ENCODE peak calls at places on chromosomes 2 and 18, in four cellular contexts. X, Y, Q and C are unnamed samples.

GRCh38 chr2:237278593-237278992 is 135.4 kb downstream of the COL6A3 start:
- DNase-seq in X (no peak), Y (no peak), Q (peak), C (no peak)

GRCh38 chr2:202037086-202037485 is 3.4 kb downstream of the FZD7 start:
- DNase-seq in X (no peak), Y (no peak), Q (no peak), C (no peak)

GRCh38 chr2:236583621-236584203 is 14.1 kb downstream of the ACKR3 start:
- DNase-seq in X (no peak), Y (no peak), Q (no peak), C (no peak)

GRCh38 chr18:5057348-5058012 is 139.6 kb downstream of the AKAIN1 start:
- DNase-seq in X (peak), Y (peak), Q (peak), C (peak)

GRCh38 chr2:176167398-176167797 is 10.3 kb downstream of the HOXD3 start:
- DNase-seq in X (no peak), Y (no peak), Q (no peak), C (no peak)

GRCh38 chr18:75211002-75211621 is 515 bp downstream of the TSHZ1 start:
- DNase-seq in X (no peak), Y (peak), Q (no peak), C (no peak)

GRCh38 chr2:72893594-72894319 is 6.5 kb downstream of the SPR start:
- DNase-seq in X (peak), Y (peak), Q (peak), C (peak)

GRCh38 chr2:24820598-24821432 is 27.6 kb downstream of the CENPO start:
- DNase-seq in X (no peak), Y (no peak), Q (peak), C (no peak)

GRCh38 chr2:236052926-236053846 is 115.0 kb downstream of the GBX2 start:
- DNase-seq in X (no peak), Y (no peak), Q (no peak), C (peak)

GRCh38 chr18:78980777-78981651 is 1.4 kb downstream of the SALL3 start:
- DNase-seq in X (no peak), Y (no peak), Q (no peak), C (no peak)

GRCh38 chr2:109409347-109410020 is 204.3 kb downstream of the SEPTIN10 start:
- DNase-seq in X (peak), Y (no peak), Q (no peak), C (no peak)

GRCh38 chr2:128306931-128307460 is 11.7 kb downstream of the HS6ST1 start:
- DNase-seq in X (no peak), Y (no peak), Q (no peak), C (peak)

GRCh38 chr2:96489261-96489660 is 15.9 kb downstream of the NEURL3 start:
- DNase-seq in X (no peak), Y (no peak), Q (no peak), C (no peak)

GRCh38 chr2:66428986-66429612 is 5.8 kb upstream of the MEIS1 start:
- DNase-seq in X (peak), Y (peak), Q (peak), C (no peak)

GRCh38 chr2:118815731-118816130 is 31.7 kb downstream of the EN1 start:
- DNase-seq in X (no peak), Y (no peak), Q (no peak), C (no peak)

GRCh38 chr2:112666764-112667122 is 21.0 kb downstream of the SLC20A1 start:
- DNase-seq in X (peak), Y (peak), Q (no peak), C (no peak)

GRCh38 chr18:50862401-50862800 is 16.5 kb upstream of the ME2 start:
- DNase-seq in X (no peak), Y (no peak), Q (no peak), C (no peak)

GRCh38 chr2:158635961-158636601 is 159.0 kb upstream of the DAPL1 start:
- DNase-seq in X (no peak), Y (no peak), Q (no peak), C (no peak)

GRCh38 chr2:157087373-157088005 is 170.0 kb upstream of the GALNT5 start:
- DNase-seq in X (no peak), Y (no peak), Q (no peak), C (no peak)

GRCh38 chr2:39494784-39495251 is 57.7 kb upstream of the MAP4K3 start:
- DNase-seq in X (peak), Y (no peak), Q (no peak), C (peak)

GRCh38 chr2:96402591-96402990 is 67.0 kb downstream of the NCAPH start:
- DNase-seq in X (no peak), Y (no peak), Q (no peak), C (no peak)

GRCh38 chr2:190791347-190791982 is 89.2 kb upstream of the GLS start:
- DNase-seq in X (peak), Y (no peak), Q (no peak), C (no peak)

GRCh38 chr2:21301871-21302433 is 178.2 kb downstream of the TDRD15 start:
- DNase-seq in X (no peak), Y (no peak), Q (no peak), C (no peak)

GRCh38 chr2:118431188-118431562 is 342.9 kb downstream of the INSIG2 start:
- DNase-seq in X (peak), Y (no peak), Q (no peak), C (no peak)

GRCh38 chr2:238895361-238895882 is 47.5 kb downstream of the TWIST2 start:
- DNase-seq in X (no peak), Y (no peak), Q (no peak), C (no peak)

GRCh38 chr2:67626076-67626475 is 228.9 kb downstream of the ETAA1 start:
- DNase-seq in X (no peak), Y (no peak), Q (no peak), C (no peak)

DNA sequence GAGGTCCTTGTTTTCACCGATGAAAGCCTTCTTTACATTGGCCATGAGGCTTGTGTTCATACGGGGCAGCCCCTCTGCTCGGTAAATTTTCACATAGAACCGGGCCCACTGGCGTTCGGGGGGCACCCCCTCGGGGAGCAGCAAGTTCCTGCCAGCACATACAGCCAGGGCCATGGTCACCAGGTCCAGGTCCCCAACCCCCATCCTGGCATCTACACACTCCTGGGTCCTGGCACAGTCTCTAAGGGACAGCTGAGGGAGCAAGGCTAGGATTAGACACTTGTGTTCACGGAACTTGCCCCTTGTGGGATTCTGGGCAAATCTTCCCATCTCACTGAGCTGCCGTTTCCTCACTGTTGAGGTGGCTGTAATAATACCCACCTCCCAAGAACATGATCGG is 5.6 kb upstream of the OTOF start:
- DNase-seq in X (no peak), Y (no peak), Q (no peak), C (no peak)
- TF ChIP-seq FOXJ3 in X (no peak), Y (no peak), Q (no peak), C (no peak)

DNA sequence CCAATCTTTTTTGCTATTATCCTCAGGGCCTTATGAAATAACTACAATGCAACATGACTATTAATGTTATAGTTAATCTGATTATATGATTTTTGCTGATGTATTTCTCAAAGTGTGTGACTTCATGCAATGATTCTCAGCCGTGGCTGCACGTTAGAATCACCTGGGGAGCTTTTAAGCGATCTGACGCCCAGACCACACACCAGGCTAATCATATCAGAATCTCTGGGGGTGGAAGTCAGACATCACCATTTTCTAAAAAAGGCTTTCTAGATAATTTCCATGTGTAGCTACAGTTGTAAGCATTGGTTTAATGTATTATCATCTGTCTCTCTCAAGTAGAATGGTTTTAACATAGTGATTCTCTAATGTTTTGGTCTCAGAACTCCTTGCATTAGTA is 5.5 kb upstream of the QPCT start:
- DNase-seq in X (no peak), Y (no peak), Q (no peak), C (no peak)
- TF ChIP-seq FOXJ3 in X (no peak), Y (no peak), Q (no peak), C (no peak)

GRCh38 chr2:216057688-216058193 is 23.9 kb downstream of the PECR start:
- DNase-seq in X (no peak), Y (no peak), Q (no peak), C (no peak)

GRCh38 chr2:216055661-216056060 is 25.9 kb downstream of the PECR start:
- DNase-seq in X (no peak), Y (no peak), Q (no peak), C (no peak)

GRCh38 chr2:216064014-216064630 is 17.5 kb downstream of the PECR start:
- DNase-seq in X (no peak), Y (no peak), Q (no peak), C (no peak)

GRCh38 chr2:216056739-216057138 is 24.9 kb downstream of the PECR start:
- DNase-seq in X (no peak), Y (no peak), Q (no peak), C (no peak)

DNA sequence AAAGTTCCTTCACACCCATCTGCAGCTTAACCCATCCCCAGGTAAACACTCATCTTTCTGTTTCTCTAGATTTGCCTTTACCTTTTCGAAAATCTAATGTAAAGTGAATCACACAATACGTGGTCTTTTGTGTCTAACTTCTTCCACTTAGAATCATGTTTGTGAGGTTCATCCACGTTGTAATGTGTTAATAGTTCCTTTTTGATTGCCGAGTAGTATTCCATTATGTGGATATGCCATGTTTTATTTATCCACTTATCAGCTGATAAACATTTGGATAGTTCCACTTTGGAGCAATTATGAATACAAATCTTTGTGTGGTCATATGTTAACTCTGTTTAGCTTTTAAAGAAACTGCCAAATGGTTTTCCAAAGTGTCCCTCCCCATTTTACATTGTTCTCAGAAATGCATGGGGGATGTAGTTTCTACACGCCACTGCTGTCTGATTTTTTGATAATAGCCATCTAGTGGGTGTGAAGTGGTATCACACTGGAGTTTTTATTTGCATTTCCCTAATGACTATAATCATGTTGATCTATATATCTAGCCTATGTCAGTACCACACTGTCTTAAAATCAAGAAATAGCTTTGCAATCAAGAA is 22.3 kb downstream of the PECR start:
- DNase-seq in X (no peak), Y (no peak), Q (no peak), C (no peak)
- TF ChIP-seq FOXJ3 in X (no peak), Y (no peak), Q (no peak), C (no peak)

GRCh38 chr18:10750386-10751035 is 224.7 kb downstream of the NAPG start:
- DNase-seq in X (no peak), Y (peak), Q (no peak), C (no peak)
- TF ChIP-seq FOXJ3 in X (no peak), Y (no peak), Q (no peak), C (no peak)

GRCh38 chr2:215403441-215404356 is 32.2 kb downstream of the FN1 start:
- DNase-seq in X (no peak), Y (no peak), Q (no peak), C (no peak)
- TF ChIP-seq FOXJ3 in X (no peak), Y (no peak), Q (no peak), C (no peak)

DNA sequence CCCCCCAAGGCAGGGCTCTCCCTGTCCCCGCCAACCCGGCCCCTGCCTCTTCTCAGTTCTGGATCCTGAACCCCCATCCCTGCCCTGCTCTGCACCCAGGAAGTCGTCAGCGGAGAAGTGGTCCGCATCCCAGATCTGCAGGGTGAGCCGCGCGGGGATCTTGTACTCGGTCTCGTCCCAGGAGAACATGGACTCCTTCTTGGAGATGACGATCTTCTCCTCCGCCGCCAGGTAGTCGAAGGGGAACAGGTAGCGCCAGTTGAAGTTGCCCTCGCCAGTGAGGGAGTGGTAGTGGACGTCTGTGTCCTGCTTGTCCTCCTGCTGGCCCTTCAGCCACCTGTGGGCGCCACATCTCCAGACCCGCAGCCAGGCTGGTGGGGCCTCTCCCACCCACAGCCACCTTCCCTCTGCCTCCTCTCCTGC is 16.3 kb downstream of the OTOF start:
- DNase-seq in X (no peak), Y (no peak), Q (no peak), C (no peak)
- TF ChIP-seq FOXJ3 in X (no peak), Y (no peak), Q (no peak), C (no peak)

GRCh38 chr2:10353931-10354330 is 51.2 kb downstream of the HPCAL1 start:
- DNase-seq in X (no peak), Y (no peak), Q (no peak), C (no peak)

GRCh38 chr2:10350666-10351215 is 48.0 kb downstream of the HPCAL1 start:
- DNase-seq in X (no peak), Y (no peak), Q (no peak), C (no peak)

GRCh38 chr2:10354399-10354798 is 51.7 kb downstream of the HPCAL1 start:
- DNase-seq in X (no peak), Y (no peak), Q (no peak), C (no peak)

GRCh38 chr2:10352972-10353371 is 50.3 kb downstream of the HPCAL1 start:
- DNase-seq in X (no peak), Y (no peak), Q (no peak), C (no peak)

DNA sequence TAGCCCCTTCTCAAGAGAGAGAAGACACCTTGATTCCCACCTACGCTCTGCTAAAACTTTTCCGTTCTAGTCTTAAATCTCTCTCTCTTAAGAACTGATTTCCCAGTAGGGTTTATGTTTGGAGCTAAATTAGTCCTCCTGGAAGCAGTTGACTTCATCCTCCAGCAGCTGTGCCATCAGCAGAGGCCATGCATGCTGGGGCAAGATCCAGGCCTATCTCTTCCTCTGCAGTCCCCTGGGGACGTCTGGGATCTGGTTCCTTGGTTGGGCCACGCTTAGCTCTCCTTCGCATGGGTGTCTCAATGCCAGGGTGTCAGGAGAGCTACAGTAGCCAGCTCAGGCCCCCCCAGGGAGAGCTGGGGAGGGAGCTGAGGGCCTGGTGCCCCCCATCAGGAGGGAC is 49.7 kb downstream of the HPCAL1 start:
- DNase-seq in X (no peak), Y (no peak), Q (no peak), C (no peak)
- TF ChIP-seq FOXJ3 in X (no peak), Y (no peak), Q (no peak), C (no peak)

GRCh38 chr2:74735544-74735943 is 81.5 kb downstream of the SEMA4F start:
- DNase-seq in X (no peak), Y (no peak), Q (peak), C (no peak)
- TF ChIP-seq FOXJ3 in X (no peak), Y (no peak), Q (no peak), C (no peak)

DNA sequence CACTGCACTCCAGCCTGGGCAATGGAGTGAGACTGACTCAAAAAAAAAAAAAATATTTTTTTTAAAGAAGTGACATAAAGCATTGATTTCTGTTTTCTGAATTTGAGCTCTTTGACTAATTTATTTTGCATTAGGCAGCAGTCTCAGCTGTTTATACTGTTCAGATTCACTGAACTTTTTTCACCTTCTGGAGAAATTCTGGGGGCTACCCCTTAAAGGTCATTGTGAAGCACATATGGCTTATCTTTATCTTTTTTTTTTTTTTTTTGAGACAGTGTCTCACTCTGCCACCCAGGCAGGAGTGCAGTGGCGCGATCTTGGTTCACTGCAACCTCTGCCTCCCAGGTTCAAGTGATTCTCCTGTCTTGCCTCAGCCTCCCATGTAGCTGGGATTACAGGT is 12.9 kb downstream of the PHLPP1 start:
- DNase-seq in X (no peak), Y (no peak), Q (no peak), C (no peak)
- TF ChIP-seq FOXJ3 in X (no peak), Y (no peak), Q (no peak), C (no peak)